ENCODE peak calls at places on chromosomes 4 and X, in five cellular contexts. D, B, U, Y and F are unnamed samples.

GRCh38 chr4:115058533-115058932 is 54.9 kb downstream of the NDST4 start:
- DNase-seq in B (no peak), U (no peak), Y (no peak), D (no peak), F (no peak)

GRCh38 chr4:98963538-98964433 is 31.7 kb upstream of the METAP1 start:
- DNase-seq in Y (no peak), B (no peak), D (no peak), U (no peak), F (no peak)

GRCh38 chr4:115944146-115944905 is 830.9 kb upstream of the NDST4 start:
- DNase-seq in D (no peak), Y (no peak), U (no peak), B (no peak), F (no peak)

GRCh38 chrX:24491741-24492140 is 26.7 kb downstream of the PDK3 start:
- DNase-seq in U (no peak), D (no peak), B (no peak), Y (no peak), F (no peak)

GRCh38 chr4:22071749-22072148 is 123.2 kb upstream of the KCNIP4 start:
- DNase-seq in B (no peak), Y (no peak), U (no peak), D (no peak), F (no peak)

GRCh38 chrX:111041018-111041462 is 55.0 kb upstream of the PAK3 start:
- DNase-seq in B (peak; percentile 20), D (no peak), U (peak; percentile 71), Y (peak; percentile 83), F (no peak)

GRCh38 chrX:38859602-38860001 is 58.3 kb downstream of the MID1IP1 start:
- DNase-seq in U (no peak), D (no peak), B (no peak), Y (peak; percentile 37), F (no peak)

GRCh38 chr4:86233681-86234080 is 126.2 kb downstream of the MAPK10 start:
- DNase-seq in D (no peak), B (no peak), U (no peak), Y (no peak), F (no peak)

GRCh38 chrX:6052111-6052745 is 176.4 kb downstream of the NLGN4X start:
- DNase-seq in Y (no peak), D (no peak), B (no peak), U (no peak), F (no peak)

GRCh38 chrX:131366387-131366786 is 77.3 kb upstream of the IGSF1 start:
- DNase-seq in D (no peak), Y (peak; percentile 11), U (no peak), B (no peak), F (no peak)

GRCh38 chr4:62023633-62024032 is 823.5 kb downstream of the ADGRL3 start:
- DNase-seq in Y (no peak), D (no peak), B (no peak), U (no peak), F (no peak)

GRCh38 chr4:680931-681645 is 6.7 kb downstream of the MYL5 start:
- DNase-seq in U (peak; percentile 13), Y (peak; percentile 37), D (peak; percentile 76), B (no peak), F (no peak)

GRCh38 chrX:11792461-11793421 is 34.7 kb downstream of the MSL3 start:
- DNase-seq in Y (no peak), B (no peak), D (no peak), U (no peak), F (no peak)

GRCh38 chrX:37825225-37825842 is 22.0 kb downstream of the DYNLT3 start:
- DNase-seq in Y (peak; percentile 46), U (peak; percentile 71), B (no peak), D (no peak), F (no peak)

GRCh38 chr4:95193391-95194224 is 355.2 kb downstream of the UNC5C start:
- DNase-seq in U (no peak), Y (no peak), B (no peak), D (no peak), F (no peak)

GRCh38 chrX:24153175-24153795 is 3.8 kb downstream of the ZFX start:
- DNase-seq in Y (no peak), D (no peak), U (peak; percentile 65), B (no peak), F (no peak)

GRCh38 chr4:16466581-16466980 is 240.3 kb upstream of the TAPT1 start:
- DNase-seq in Y (no peak), U (no peak), D (no peak), B (no peak), F (no peak)

GRCh38 chr4:174523003-174523693 is 860 bp upstream of the HPGD start:
- DNase-seq in Y (peak; percentile 21), D (no peak), B (no peak), U (no peak), F (no peak)

GRCh38 chrX:19514791-19515614 is at the start of gene MAP3K15:
- DNase-seq in U (peak; percentile 16), B (no peak), Y (no peak), D (peak; percentile 31), F (no peak)

GRCh38 chr4:21742326-21742725 is 206.2 kb downstream of the KCNIP4 start:
- DNase-seq in D (no peak), B (no peak), U (no peak), Y (no peak), F (no peak)

GRCh38 chrX:134569306-134569705 is 89.0 kb downstream of the PLAC1 start:
- DNase-seq in B (no peak), Y (no peak), U (no peak), D (no peak), F (no peak)

GRCh38 chr4:144615182-144615581 is 30.8 kb upstream of the HHIP start:
- DNase-seq in Y (peak; percentile 6), U (no peak), D (no peak), B (no peak), F (no peak)

GRCh38 chrX:134717698-134718328 is 59.5 kb upstream of the PLAC1 start:
- DNase-seq in D (no peak), B (no peak), U (no peak), Y (no peak), F (no peak)

GRCh38 chr4:36243355-36244256 is 708 bp downstream of the ARAP2 start:
- DNase-seq in D (peak; percentile 36), B (no peak), U (peak; percentile 39), Y (peak; percentile 16), F (no peak)

DNA sequence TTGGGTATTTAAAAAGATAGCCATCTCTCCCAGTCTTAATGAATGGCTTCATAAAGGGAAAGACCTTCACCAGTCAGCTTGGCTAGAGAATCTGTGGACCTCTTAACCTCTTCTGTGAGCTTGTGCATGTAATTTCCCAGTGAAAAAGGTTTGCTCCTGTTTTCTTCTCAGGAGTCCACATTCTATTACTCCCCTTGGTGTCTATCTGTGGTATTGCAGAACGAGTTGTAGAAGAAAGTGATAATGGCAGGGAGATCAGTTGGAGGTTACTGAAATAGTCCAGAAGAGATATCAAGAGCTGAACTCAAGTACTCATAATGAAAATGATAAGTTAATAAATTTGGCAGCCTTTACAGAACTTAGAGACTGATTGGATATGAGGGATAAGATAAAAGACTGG is 16.5 kb upstream of the VAMP7 start:
- DNase-seq in B (no peak), U (no peak), Y (no peak), D (no peak), F (no peak)
- TF ChIP-seq CTCF in B (peak; percentile 37), U (no peak), Y (no peak), D (no peak), F (no peak)

DNA sequence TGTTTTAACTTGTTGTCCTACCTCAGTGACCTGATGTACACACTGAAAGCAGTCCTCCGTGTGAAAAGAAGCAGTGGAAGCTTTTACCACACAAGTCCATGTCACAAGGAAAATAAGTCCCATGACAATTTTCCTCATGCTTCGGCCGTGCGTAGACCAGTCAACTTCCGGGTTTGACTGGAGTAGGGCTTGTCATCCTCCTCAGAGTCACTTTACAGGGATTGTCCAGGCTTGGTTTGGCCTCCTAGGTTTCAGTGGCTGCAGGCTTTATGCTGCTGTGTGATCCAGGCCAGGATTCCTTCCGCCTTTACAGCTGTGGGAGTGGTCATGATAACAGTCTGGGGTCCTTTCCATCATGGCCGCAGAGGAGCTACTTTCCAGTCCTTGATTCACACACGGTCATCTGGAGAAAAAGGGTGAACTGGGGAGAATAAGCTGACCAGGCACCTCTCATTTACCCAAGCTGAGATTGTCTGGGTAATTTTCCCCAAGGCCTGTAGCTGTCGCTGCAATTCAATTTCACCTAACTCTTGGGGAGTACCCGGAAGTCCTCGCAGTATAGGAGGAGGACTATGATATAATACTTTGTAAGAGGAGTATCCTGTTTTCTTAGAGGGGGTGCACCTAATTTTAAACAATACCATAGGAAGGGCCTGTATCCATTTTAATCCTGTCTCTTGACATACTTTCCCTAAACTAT is 206.1 kb upstream of the KLF8 start:
- DNase-seq in B (no peak), U (no peak), D (no peak), Y (no peak), F (no peak)
- H3K4me3 ChIP-seq in B (no peak overlapping the region), U (no peak overlapping the region), D (no peak overlapping the region), Y (no peak overlapping the region), F (no peak overlapping the region)

GRCh38 chrX:10177004-10177396 is 20.2 kb downstream of the CLCN4 start:
- DNase-seq in U (no peak), B (no peak), Y (no peak), D (no peak), F (no peak)

GRCh38 chrX:10176121-10177003 is 19.6 kb downstream of the CLCN4 start:
- DNase-seq in D (no peak), Y (no peak), B (no peak), U (peak; percentile 8), F (peak; percentile 50)

GRCh38 chrX:10174051-10174450 is 17.3 kb downstream of the CLCN4 start:
- DNase-seq in Y (no peak), B (no peak), D (no peak), U (no peak), F (no peak)

GRCh38 chrX:10174810-10175209 is 18.0 kb downstream of the CLCN4 start:
- DNase-seq in D (no peak), U (no peak), B (no peak), Y (no peak), F (no peak)

GRCh38 chrX:10175317-10175871 is 18.6 kb downstream of the CLCN4 start:
- DNase-seq in Y (peak; percentile 69), B (no peak), D (no peak), U (no peak), F (no peak)
- H3K27ac ChIP-seq in Y (no peak overlapping the region), B (peak overlapping the region; percentile 85), D (peak overlapping the region; percentile 64), U (no peak overlapping the region), F (peak overlapping the region; percentile 3)

DNA sequence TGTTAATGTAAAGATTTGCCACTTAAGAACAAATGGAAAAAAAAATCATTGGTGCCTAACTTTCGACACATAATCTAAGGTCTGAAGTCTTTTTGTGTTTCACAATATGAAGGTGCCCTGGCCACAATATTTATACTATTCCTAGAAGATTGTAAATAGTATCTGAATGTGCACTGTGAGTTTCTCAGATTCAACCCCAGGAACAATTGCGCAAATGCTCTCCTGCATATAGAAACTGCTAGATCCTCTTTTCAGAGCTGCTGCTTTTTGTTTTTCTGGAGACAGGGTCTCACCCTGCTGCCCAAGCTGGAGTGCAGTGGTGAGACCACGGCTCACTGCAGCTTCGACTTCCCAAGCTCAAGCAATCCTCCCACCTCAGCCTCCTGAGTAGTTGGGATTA is 480.1 kb upstream of the FTHL17 start:
- DNase-seq in D (no peak), U (no peak), Y (peak; percentile 42), B (peak; percentile 8), F (no peak)
- TF ChIP-seq CTCF in D (no peak), U (no peak), Y (no peak), B (no peak), F (no peak)

DNA sequence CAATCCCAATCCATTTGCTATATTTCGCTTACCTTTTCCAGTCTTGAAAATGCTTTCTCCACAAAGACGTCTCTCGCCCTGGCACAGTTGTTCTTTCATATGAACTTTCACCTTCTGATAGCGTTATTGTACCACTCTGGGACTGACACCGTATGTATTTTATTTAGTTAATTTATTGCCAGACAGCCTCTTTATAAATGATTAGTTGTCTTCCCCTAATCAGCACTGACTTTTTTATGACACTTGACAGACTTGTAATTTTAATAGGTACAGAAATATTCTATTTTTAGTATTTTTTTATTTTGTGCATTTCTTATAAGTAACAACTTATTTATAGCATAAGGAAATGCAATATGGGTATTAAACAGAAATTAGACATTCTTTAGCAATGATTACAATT is at the start of gene GIMD1:
- DNase-seq in D (no peak), Y (no peak), B (no peak), U (no peak), F (no peak)
- H3K4me3 ChIP-seq in D (no peak within 1 kb of the TSS), Y (no peak within 1 kb of the TSS), B (no peak within 1 kb of the TSS), U (no peak within 1 kb of the TSS), F (no peak within 1 kb of the TSS)